ENCODE peak calls at places on chromosomes 7 and 10, in nine cellular contexts. H is RCC 7860; A is kidney tubule cell; R is iPS DF 6.9; Y is activated CD4-positive, CD25-positive, alpha-beta regulatory T cell treated with anti-CD3 and anti-CD28 coated beads, Interleukin-2, amount 50 U/mL, for 16 hours; O is ureter; J is GM12891; T is stimulated activated naive CD8-positive, alpha-beta T cell treated with anti-CD3 and anti-CD28 coated beads, Interleukin-15, Interleukin-2, amounts not matched to agents 100 U/mL and 50 U/mL, for 24 hours; X is Calu3. Q is an unnamed sample.

GRCh38 chr10:29955308-29955935 is 104.0 kb downstream of the JCAD start:
- DNase-seq in O (no peak), T (no peak), J (no peak), X (peak; percentile 33), Y (no peak), A (peak; percentile 68), R (no peak), H (peak; percentile 79), Q (peak; percentile 30)

GRCh38 chr7:159070422-159071148 is 74.1 kb downstream of the VIPR2 start:
- DNase-seq in T (no peak), Y (no peak), J (no peak), X (no peak), O (peak; percentile 41), A (no peak), H (no peak), R (no peak), Q (no peak)

GRCh38 chr7:128167316-128167691 is 73.8 kb upstream of the LEP start:
- DNase-seq in A (peak; percentile 87), X (peak; percentile 54), J (peak; percentile 37), T (peak; percentile 30), H (peak; percentile 54), O (no peak), Y (no peak), R (no peak), Q (peak; percentile 72)

GRCh38 chr7:93906267-93906666 is at the start of gene GNGT1:
- DNase-seq in R (no peak), H (no peak), J (no peak), T (no peak), Y (no peak), O (no peak), A (no peak), X (no peak), Q (no peak)

GRCh38 chr7:79786187-79786586 is 332.7 kb upstream of the MAGI2 start:
- DNase-seq in H (no peak), R (no peak), T (no peak), O (no peak), J (no peak), X (no peak), Y (no peak), A (no peak), Q (no peak)

GRCh38 chr10:97046426-97047072 is 139.2 kb downstream of the SLIT1 start:
- DNase-seq in J (no peak), A (no peak), Y (no peak), T (no peak), O (no peak), H (no peak), X (no peak), R (no peak), Q (no peak)

GRCh38 chr7:2143981-2144595 is 88.7 kb downstream of the MAD1L1 start:
- DNase-seq in Y (no peak), T (no peak), O (no peak), X (no peak), J (no peak), R (no peak), A (no peak), H (no peak), Q (no peak)

GRCh38 chr7:19619122-19619521 is 89.7 kb downstream of the POLR1F start:
- DNase-seq in J (no peak), X (no peak), O (no peak), R (no peak), A (no peak), T (no peak), H (no peak), Y (no peak), Q (no peak)

GRCh38 chr10:78916227-78916626 is 152.5 kb upstream of the ZMIZ1 start:
- DNase-seq in J (no peak), Y (no peak), O (no peak), H (no peak), X (no peak), R (no peak), A (no peak), T (no peak), Q (no peak)

GRCh38 chr7:21476429-21476828 is 48.5 kb downstream of the SP4 start:
- DNase-seq in H (no peak), X (no peak), A (no peak), O (no peak), Y (no peak), R (no peak), T (no peak), J (no peak), Q (no peak)

GRCh38 chr7:47485640-47486435 is 96.1 kb downstream of the TNS3 start:
- DNase-seq in J (no peak), A (peak; percentile 66), O (no peak), X (peak; percentile 75), T (no peak), R (no peak), H (no peak), Y (no peak), Q (no peak)

GRCh38 chr7:94395141-94396041 is 696 bp downstream of the COL1A2 start:
- DNase-seq in O (peak; percentile 62), X (peak; percentile 41), Y (no peak), T (peak; percentile 26), H (peak; percentile 54), J (peak; percentile 51), R (no peak), A (peak; percentile 82), Q (peak; percentile 89)

GRCh38 chr7:14899065-14899464 is 3.5 kb downstream of the DGKB start:
- DNase-seq in R (no peak), J (no peak), O (no peak), Y (no peak), X (no peak), T (no peak), H (no peak), A (no peak), Q (no peak)